ENCODE peak calls at places on chromosomes 2 and 18, in four cellular contexts. M is transverse colon, V is breast epithelium, A is Peyer's patch. Z is an unnamed sample. For H3K4me1, the result is how much of the 10 kb centered on the place peaks cover.

GRCh38 chr2:171347591-171348032 is 86.2 kb downstream of the METTL8 start:
- DNase-seq in M (no peak), V (peak), A (no peak), Z (no peak)

GRCh38 chr2:42567389-42567788 is 1.0 kb upstream of the MTA3 start:
- DNase-seq in M (no peak), V (no peak), A (no peak), Z (no peak)

GRCh38 chr2:108937367-108938017 is 51.5 kb downstream of the EDAR start:
- DNase-seq in M (no peak), V (no peak), A (no peak), Z (no peak)

GRCh38 chr2:101349893-101350662 is 37.2 kb downstream of the CREG2 start:
- DNase-seq in M (no peak), V (no peak), A (no peak), Z (no peak)

GRCh38 chr2:1882471-1882870 is 138.2 kb upstream of the PXDN start:
- DNase-seq in M (no peak), V (no peak), A (no peak), Z (no peak)

GRCh38 chr2:156343096-156343939 is 10.8 kb upstream of the NR4A2 start:
- DNase-seq in M (no peak), V (no peak), A (no peak), Z (no peak)

GRCh38 chr2:218262631-218263586 is 2.1 kb downstream of the GPBAR1 start:
- DNase-seq in M (no peak), V (no peak), A (no peak), Z (no peak)

GRCh38 chr2:109333414-109334194 is 204.6 kb downstream of the SH3RF3 start:
- DNase-seq in M (no peak), V (no peak), A (no peak), Z (no peak)

GRCh38 chr2:230723363-230723762 is 10.7 kb downstream of the CAB39 start:
- DNase-seq in M (no peak), V (no peak), A (no peak), Z (no peak)

GRCh38 chr2:238238766-238239551 is 879 bp downstream of the HES6 start:
- DNase-seq in M (peak), V (no peak), A (no peak), Z (peak)

GRCh38 chr2:198375073-198375430 is 570.7 kb downstream of the PLCL1 start:
- DNase-seq in M (no peak), V (no peak), A (no peak), Z (peak)

GRCh38 chr18:72672364-72673151 is 128.4 kb upstream of the CBLN2 start:
- DNase-seq in M (no peak), V (no peak), A (no peak), Z (no peak)

GRCh38 chr18:72673242-72673641 is 129.1 kb upstream of the CBLN2 start:
- DNase-seq in M (no peak), V (no peak), A (no peak), Z (no peak)

GRCh38 chr18:72675394-72675793 is 131.3 kb upstream of the CBLN2 start:
- DNase-seq in M (no peak), V (peak), A (no peak), Z (no peak)

DNA sequence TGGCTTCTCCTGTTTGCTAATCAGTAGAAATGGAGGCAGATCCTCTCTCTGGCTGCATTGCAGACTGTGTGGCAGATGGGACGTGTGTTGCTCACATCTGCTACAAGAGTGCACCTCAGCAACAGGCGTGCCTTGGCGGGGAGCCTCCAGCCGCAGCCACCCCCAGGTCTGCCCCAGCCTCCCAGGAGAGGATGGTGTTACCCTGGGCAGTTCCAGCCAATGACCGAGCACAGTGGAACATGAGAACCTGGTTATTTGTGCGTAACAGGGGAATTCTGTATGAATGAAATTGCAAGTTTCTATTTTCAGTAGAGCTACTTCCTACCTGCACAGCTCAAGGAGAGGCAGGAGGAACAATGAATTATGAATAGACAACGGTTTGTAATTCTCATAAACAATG is 130.6 kb upstream of the CBLN2 start:
- DNase-seq in M (no peak), V (no peak), A (no peak), Z (no peak)
- H3K4me3 ChIP-seq in M (no peak), V (no peak), A (no peak), Z (no peak)

GRCh38 chr2:226427538-226428307 is 371.9 kb downstream of the IRS1 start:
- DNase-seq in M (no peak), V (no peak), A (no peak), Z (no peak)

GRCh38 chr2:226420646-226421045 is 379.0 kb downstream of the IRS1 start:
- DNase-seq in M (no peak), V (no peak), A (no peak), Z (no peak)

GRCh38 chr2:226426292-226426736 is 373.3 kb downstream of the IRS1 start:
- DNase-seq in M (no peak), V (no peak), A (no peak), Z (no peak)

GRCh38 chr2:226423498-226423960 is 376.1 kb downstream of the IRS1 start:
- DNase-seq in M (peak), V (peak), A (no peak), Z (peak)

DNA sequence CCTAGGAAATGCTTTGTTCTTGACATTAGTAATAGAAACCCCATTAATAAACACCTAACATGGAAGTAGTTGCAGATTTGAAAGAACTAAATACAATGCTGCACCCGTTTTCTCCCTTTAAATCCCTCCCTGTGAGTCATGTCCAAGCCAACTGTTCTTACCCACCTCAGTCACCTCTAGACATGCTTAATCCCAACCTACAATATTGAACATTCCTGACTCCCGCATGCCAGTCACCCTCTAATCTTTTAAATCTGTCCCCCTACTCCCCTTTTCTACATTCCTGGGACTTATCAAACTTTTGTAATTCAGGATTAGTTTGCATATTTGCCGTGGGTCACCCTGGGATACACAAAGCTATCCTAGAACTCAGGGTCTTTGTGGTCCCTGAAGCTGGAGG is 374.6 kb downstream of the IRS1 start:
- DNase-seq in M (no peak), V (no peak), A (no peak), Z (no peak)
- H3K4me1 ChIP-seq in M (under half), V (under half), A (under half), Z (under half)

DNA sequence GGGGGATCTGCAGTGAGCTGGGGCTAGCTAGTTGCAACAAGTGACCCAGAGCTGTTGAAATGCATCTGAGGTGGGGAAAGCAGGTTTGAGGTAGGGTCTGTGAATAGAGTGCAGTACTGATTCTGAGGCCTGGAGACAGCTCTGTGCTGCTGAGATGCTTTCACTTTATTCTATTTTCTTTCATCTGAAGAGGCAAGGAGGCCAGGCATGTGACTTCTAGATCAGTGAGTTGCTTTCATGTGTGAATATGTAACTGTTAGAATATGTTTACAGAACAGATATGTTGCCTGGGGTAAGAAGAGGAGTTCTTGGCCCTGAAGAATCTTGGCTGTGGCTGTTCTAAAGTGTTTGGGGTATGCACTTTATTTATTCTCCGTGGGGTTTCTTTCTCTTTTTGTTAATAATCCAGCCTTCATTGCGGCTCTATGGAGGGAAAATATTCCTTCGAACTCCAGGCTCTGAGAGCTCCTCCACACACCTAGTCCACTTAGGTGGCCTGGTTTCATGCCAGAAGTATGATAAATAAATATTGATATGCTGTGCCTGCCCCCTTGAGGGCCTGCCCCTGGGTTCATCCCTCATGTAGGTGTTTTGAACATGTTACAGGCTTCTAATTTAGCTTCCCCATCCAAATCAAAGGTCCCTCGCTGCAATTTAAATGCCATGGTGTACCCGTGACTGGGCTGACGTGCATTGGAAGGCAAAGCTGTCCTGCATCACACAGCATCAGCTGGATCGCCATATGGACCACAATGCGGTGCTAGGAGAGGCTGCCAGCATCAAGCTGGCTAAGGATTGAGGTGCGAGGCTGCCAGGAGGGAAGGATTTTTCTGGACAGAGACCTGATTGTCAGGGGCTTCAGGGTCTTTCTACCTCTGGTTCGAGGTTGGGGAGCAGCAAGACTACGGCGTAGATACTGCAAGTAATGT is 102.9 kb downstream of the PRKCE start:
- DNase-seq in M (no peak), V (no peak), A (no peak), Z (no peak)
- TF ChIP-seq CTCF in M (no peak), V (no peak), A (no peak), Z (no peak)

DNA sequence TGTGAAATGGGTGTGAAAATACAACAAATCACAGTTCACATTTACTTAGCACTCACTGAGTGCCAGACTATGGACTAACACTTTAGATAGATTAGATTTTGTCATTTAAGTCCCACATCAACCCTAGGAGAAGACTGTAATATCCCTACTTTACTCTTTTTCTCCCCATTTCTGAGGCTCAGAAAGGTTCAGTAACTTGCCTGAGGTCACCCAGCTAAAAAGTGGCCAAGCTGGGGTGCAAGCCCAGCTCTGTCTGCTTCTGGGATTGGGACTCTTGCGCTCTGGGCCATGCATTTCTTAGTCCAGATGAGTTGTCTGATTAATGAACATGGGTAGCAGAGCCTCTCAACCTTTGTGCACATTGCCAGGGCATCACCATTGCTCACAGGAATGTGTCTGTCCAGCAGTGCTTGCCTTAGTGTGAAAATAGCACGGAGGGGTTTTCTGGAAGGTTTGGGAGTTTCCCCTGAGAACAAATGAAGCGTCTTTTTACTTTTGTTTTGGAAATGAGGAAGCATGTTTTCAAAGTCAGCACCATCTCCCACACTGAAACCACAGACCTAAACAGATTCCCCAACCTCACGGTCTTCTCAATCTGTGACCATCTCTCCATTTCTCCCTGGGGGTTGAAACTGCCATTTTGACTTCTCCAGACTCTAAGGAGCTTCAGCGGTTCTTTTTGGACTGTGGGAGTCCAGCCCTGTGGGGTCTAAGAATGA is 31.9 kb downstream of the NRP2 start:
- DNase-seq in M (no peak), V (no peak), A (no peak), Z (no peak)
- H3K4me3 ChIP-seq in M (no peak), V (no peak), A (no peak), Z (no peak)

GRCh38 chr2:190446193-190446592 is 38.0 kb downstream of the MFSD6 start:
- DNase-seq in M (no peak), V (no peak), A (no peak), Z (no peak)
- H3K4me1 ChIP-seq in M (under half), V (under half), A (under half), Z (under half)

DNA sequence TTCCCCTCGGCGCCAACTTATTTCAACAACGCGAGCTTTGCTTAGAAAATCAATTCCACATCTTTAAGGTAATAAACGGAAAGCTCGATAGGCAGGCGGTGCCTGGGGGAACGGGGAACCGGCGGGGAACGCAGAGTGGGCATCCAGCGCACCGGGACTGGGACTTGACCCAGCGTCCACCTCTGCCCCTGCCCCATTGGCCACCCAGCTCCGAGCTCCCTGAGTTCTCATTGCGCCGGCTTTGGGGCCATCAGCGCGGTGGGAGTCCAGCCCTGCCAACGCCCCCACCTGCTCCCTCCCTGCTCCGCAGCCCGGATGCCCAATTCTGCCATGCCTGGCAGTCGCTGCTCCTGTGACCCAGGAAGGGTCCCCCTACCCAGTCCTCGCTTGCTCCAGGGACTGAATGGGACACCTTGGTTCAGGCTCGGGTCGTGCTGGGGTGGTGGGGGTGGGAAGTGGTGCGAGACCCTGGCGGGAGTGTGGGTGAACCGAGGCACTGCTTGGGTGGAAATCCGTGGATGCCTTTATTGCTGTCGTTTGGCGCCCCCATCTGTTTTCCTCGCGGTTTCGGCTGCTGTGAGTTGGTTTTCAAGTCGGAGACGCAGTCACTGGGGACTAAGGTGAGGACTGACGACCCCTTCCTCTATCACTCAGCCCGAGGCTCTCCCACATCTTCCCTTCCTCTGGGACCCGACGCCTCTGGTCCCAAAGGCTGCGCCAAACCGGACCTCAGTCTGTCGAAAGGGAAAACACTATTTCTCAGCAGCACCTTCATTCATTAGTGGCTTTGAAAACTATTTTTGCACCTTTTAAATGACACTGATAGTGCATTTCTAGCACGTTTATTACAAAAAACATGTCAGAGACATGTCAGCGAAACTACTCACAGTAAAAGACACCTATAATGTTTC is 2.4 kb upstream of the EVX2 start:
- DNase-seq in M (peak), V (no peak), A (no peak), Z (peak)
- TF ChIP-seq CTCF in M (peak), V (no peak), A (peak), Z (no peak)

GRCh38 chr2:239912171-239912937 is 112.8 kb downstream of the NDUFA10 start:
- DNase-seq in M (no peak), V (no peak), A (no peak), Z (no peak)
- H3K4me3 ChIP-seq in M (no peak), V (no peak), A (no peak), Z (no peak)